ENCODE peak calls at places on chromosome 19, in four cellular contexts. One of them, this sample, is unnamed.

GRCh38 chr19:45854167-45854778 is 8.7 kb downstream of the SYMPK start:
- DNase-seq in ELR: no peak
- DNase-seq in CD4-positive, alpha-beta T cell: no peak
- DNase-seq in HTR-8/SVneo: no peak
- DNase-seq in this sample: no peak

GRCh38 chr19:1263198-1263597 is 5.9 kb upstream of the CIRBP start:
- DNase-seq in ELR: no peak
- DNase-seq in CD4-positive, alpha-beta T cell: no peak
- DNase-seq in HTR-8/SVneo: no peak
- DNase-seq in this sample: no peak

GRCh38 chr19:47094557-47095517 is 18.7 kb downstream of the ZC3H4 start:
- DNase-seq in ELR: no peak
- DNase-seq in CD4-positive, alpha-beta T cell: peak
- DNase-seq in HTR-8/SVneo: no peak
- DNase-seq in this sample: peak

GRCh38 chr19:32406161-32407003 is 812 bp downstream of the DPY19L3 start:
- DNase-seq in ELR: peak
- DNase-seq in CD4-positive, alpha-beta T cell: no peak
- DNase-seq in HTR-8/SVneo: no peak
- DNase-seq in this sample: no peak

GRCh38 chr19:21094347-21095025 is 12.5 kb downstream of the ZNF714 start:
- DNase-seq in ELR: no peak
- DNase-seq in CD4-positive, alpha-beta T cell: no peak
- DNase-seq in HTR-8/SVneo: no peak
- DNase-seq in this sample: no peak

GRCh38 chr19:1851581-1852293 is 3.5 kb upstream of the REXO1 start:
- DNase-seq in ELR: no peak
- DNase-seq in CD4-positive, alpha-beta T cell: peak
- DNase-seq in HTR-8/SVneo: no peak
- DNase-seq in this sample: no peak

GRCh38 chr19:34316741-34317241 is 48.2 kb upstream of the GPI start:
- DNase-seq in ELR: peak
- DNase-seq in CD4-positive, alpha-beta T cell: no peak
- DNase-seq in HTR-8/SVneo: peak
- DNase-seq in this sample: no peak

GRCh38 chr19:6719992-6720368 is 470 bp downstream of the C3 start:
- DNase-seq in ELR: no peak
- DNase-seq in CD4-positive, alpha-beta T cell: no peak
- DNase-seq in HTR-8/SVneo: no peak
- DNase-seq in this sample: no peak

GRCh38 chr19:42057856-42058255 is 12.2 kb downstream of the GRIK5 start:
- DNase-seq in ELR: no peak
- DNase-seq in CD4-positive, alpha-beta T cell: no peak
- DNase-seq in HTR-8/SVneo: no peak
- DNase-seq in this sample: no peak

GRCh38 chr19:39420769-39421168 is 8.3 kb downstream of the PLEKHG2 start:
- DNase-seq in ELR: no peak
- DNase-seq in CD4-positive, alpha-beta T cell: no peak
- DNase-seq in HTR-8/SVneo: no peak
- DNase-seq in this sample: no peak

GRCh38 chr19:40348961-40349507 is 539 bp downstream of the PLD3 start:
- DNase-seq in ELR: peak
- DNase-seq in CD4-positive, alpha-beta T cell: no peak
- DNase-seq in HTR-8/SVneo: no peak
- DNase-seq in this sample: no peak

GRCh38 chr19:35767288-35768081 is 7.9 kb upstream of the ARHGAP33 start:
- DNase-seq in ELR: no peak
- DNase-seq in CD4-positive, alpha-beta T cell: no peak
- DNase-seq in HTR-8/SVneo: no peak
- DNase-seq in this sample: no peak

GRCh38 chr19:2977001-2977685 is at the start of gene TLE6:
- DNase-seq in ELR: peak
- DNase-seq in CD4-positive, alpha-beta T cell: peak
- DNase-seq in HTR-8/SVneo: peak
- DNase-seq in this sample: peak

GRCh38 chr19:12801466-12802266 is at the start of the genes PRDX2 and THSD8:
- DNase-seq in ELR: peak
- DNase-seq in CD4-positive, alpha-beta T cell: peak
- DNase-seq in HTR-8/SVneo: no peak
- DNase-seq in this sample: peak

GRCh38 chr19:51708811-51709210 is 15.0 kb downstream of the HAS1 start:
- DNase-seq in ELR: no peak
- DNase-seq in CD4-positive, alpha-beta T cell: no peak
- DNase-seq in HTR-8/SVneo: no peak
- DNase-seq in this sample: no peak

GRCh38 chr19:7450243-7451223 is 38.3 kb downstream of the PEX11G start:
- DNase-seq in ELR: peak
- DNase-seq in CD4-positive, alpha-beta T cell: no peak
- DNase-seq in HTR-8/SVneo: no peak
- DNase-seq in this sample: no peak

GRCh38 chr19:50432658-50433057 is at the start of gene MYBPC2:
- DNase-seq in ELR: no peak
- DNase-seq in CD4-positive, alpha-beta T cell: no peak
- DNase-seq in HTR-8/SVneo: no peak
- DNase-seq in this sample: no peak

GRCh38 chr19:3471954-3472655 is 8.2 kb downstream of the SMIM24 start:
- DNase-seq in ELR: peak
- DNase-seq in CD4-positive, alpha-beta T cell: peak
- DNase-seq in HTR-8/SVneo: no peak
- DNase-seq in this sample: peak

GRCh38 chr19:4596033-4596904 is 36.8 kb upstream of the SEMA6B start:
- DNase-seq in ELR: no peak
- DNase-seq in CD4-positive, alpha-beta T cell: no peak
- DNase-seq in HTR-8/SVneo: no peak
- DNase-seq in this sample: no peak

GRCh38 chr19:17304386-17305047 is 1.2 kb upstream of the MRPL34 start:
- DNase-seq in ELR: no peak
- DNase-seq in CD4-positive, alpha-beta T cell: no peak
- DNase-seq in HTR-8/SVneo: no peak
- DNase-seq in this sample: no peak

GRCh38 chr19:13887039-13887438 is 10.1 kb downstream of the NANOS3 start:
- DNase-seq in ELR: no peak
- DNase-seq in CD4-positive, alpha-beta T cell: no peak
- DNase-seq in HTR-8/SVneo: no peak
- DNase-seq in this sample: no peak

GRCh38 chr19:6916952-6917351 is 29.6 kb downstream of the ADGRE1 start:
- DNase-seq in ELR: no peak
- DNase-seq in CD4-positive, alpha-beta T cell: no peak
- DNase-seq in HTR-8/SVneo: no peak
- DNase-seq in this sample: no peak

GRCh38 chr19:49954933-49955332 is 6.0 kb downstream of the SIGLEC11 start:
- DNase-seq in ELR: no peak
- DNase-seq in CD4-positive, alpha-beta T cell: no peak
- DNase-seq in HTR-8/SVneo: no peak
- DNase-seq in this sample: no peak

GRCh38 chr19:13797870-13798269 is 2.6 kb downstream of the ZSWIM4 start:
- DNase-seq in ELR: peak
- DNase-seq in CD4-positive, alpha-beta T cell: no peak
- DNase-seq in HTR-8/SVneo: no peak
- DNase-seq in this sample: no peak

GRCh38 chr19:40523322-40524047 is 53.2 kb upstream of the SHKBP1 start:
- DNase-seq in ELR: peak
- DNase-seq in CD4-positive, alpha-beta T cell: peak
- DNase-seq in HTR-8/SVneo: peak
- DNase-seq in this sample: no peak

GRCh38 chr19:54208784-54209057 is 8.1 kb downstream of the RPS9 start:
- DNase-seq in ELR: peak
- DNase-seq in CD4-positive, alpha-beta T cell: no peak
- DNase-seq in HTR-8/SVneo: no peak
- DNase-seq in this sample: no peak

GRCh38 chr19:18254546-18255500 is 19.4 kb downstream of the IQCN start:
- DNase-seq in ELR: no peak
- DNase-seq in CD4-positive, alpha-beta T cell: no peak
- DNase-seq in HTR-8/SVneo: no peak
- DNase-seq in this sample: no peak

GRCh38 chr19:17753976-17754375 is 2.7 kb downstream of the FCHO1 start:
- DNase-seq in ELR: no peak
- DNase-seq in CD4-positive, alpha-beta T cell: no peak
- DNase-seq in HTR-8/SVneo: no peak
- DNase-seq in this sample: no peak

GRCh38 chr19:55257461-55258411 is 1.1 kb downstream of the PPP6R1 start:
- DNase-seq in ELR: peak
- DNase-seq in CD4-positive, alpha-beta T cell: no peak
- DNase-seq in HTR-8/SVneo: no peak
- DNase-seq in this sample: no peak

GRCh38 chr19:35155441-35155840 is 906 bp downstream of the FXYD5 start:
- DNase-seq in ELR: peak
- DNase-seq in CD4-positive, alpha-beta T cell: no peak
- DNase-seq in HTR-8/SVneo: no peak
- DNase-seq in this sample: no peak

GRCh38 chr19:343451-343931 is 1.1 kb downstream of the MIER2 start:
- DNase-seq in ELR: peak
- DNase-seq in CD4-positive, alpha-beta T cell: no peak
- DNase-seq in HTR-8/SVneo: no peak
- DNase-seq in this sample: no peak

GRCh38 chr19:1429750-1430149 is 8.4 kb upstream of the RPS15 start:
- DNase-seq in ELR: no peak
- DNase-seq in CD4-positive, alpha-beta T cell: no peak
- DNase-seq in HTR-8/SVneo: no peak
- DNase-seq in this sample: no peak

GRCh38 chr19:45821103-45821521 is 6.0 kb upstream of the RSPH6A start:
- DNase-seq in ELR: no peak
- DNase-seq in CD4-positive, alpha-beta T cell: no peak
- DNase-seq in HTR-8/SVneo: no peak
- DNase-seq in this sample: no peak

GRCh38 chr19:3324405-3324856 is 42.0 kb upstream of the NFIC start:
- DNase-seq in ELR: peak
- DNase-seq in CD4-positive, alpha-beta T cell: peak
- DNase-seq in HTR-8/SVneo: no peak
- DNase-seq in this sample: peak